ENCODE peak calls at places on chromosomes 16 and 17, in four cellular contexts. K is SK-N-SH, O is GM12878, A is K562. I is an unnamed sample.

GRCh38 chr17:56125830-56126819 is 27.1 kb upstream of the ANKFN1 start:
- DNase-seq in K (peak; percentile 18), O (no peak), A (no peak), I (peak; percentile 27)

GRCh38 chr17:65531508-65532431 is 29.7 kb downstream of the AXIN2 start:
- DNase-seq in K (peak; percentile 93), O (no peak), A (no peak), I (no peak)

GRCh38 chr16:24999856-25000447 is 15.2 kb downstream of the ARHGAP17 start:
- DNase-seq in K (no peak), O (no peak), A (no peak), I (peak; percentile 89)

GRCh38 chr16:69286941-69287713 is 24.0 kb upstream of the VPS4A start:
- DNase-seq in K (peak; percentile 39), O (peak; percentile 5), A (peak; percentile 34), I (peak; percentile 62)

GRCh38 chr16:67311607-67312449 is 14.7 kb downstream of the KCTD19 start:
- DNase-seq in K (peak; percentile 21), O (peak; percentile 93), A (peak; percentile 17), I (peak; percentile 28)

GRCh38 chr16:56549744-56550385 is 15.0 kb upstream of the MT4 start:
- DNase-seq in K (no peak), O (no peak), A (no peak), I (no peak)

GRCh38 chr16:11677451-11677951 is 9.2 kb downstream of the SNN start:
- DNase-seq in K (no peak), O (no peak), A (no peak), I (no peak)

GRCh38 chr17:76270770-76271668 is 5.9 kb downstream of the UBALD2 start:
- DNase-seq in K (peak; percentile 40), O (no peak), A (no peak), I (no peak)

GRCh38 chr16:31467858-31468257 is 4.1 kb upstream of the TGFB1I1 start:
- DNase-seq in K (no peak), O (no peak), A (no peak), I (no peak)

DNA sequence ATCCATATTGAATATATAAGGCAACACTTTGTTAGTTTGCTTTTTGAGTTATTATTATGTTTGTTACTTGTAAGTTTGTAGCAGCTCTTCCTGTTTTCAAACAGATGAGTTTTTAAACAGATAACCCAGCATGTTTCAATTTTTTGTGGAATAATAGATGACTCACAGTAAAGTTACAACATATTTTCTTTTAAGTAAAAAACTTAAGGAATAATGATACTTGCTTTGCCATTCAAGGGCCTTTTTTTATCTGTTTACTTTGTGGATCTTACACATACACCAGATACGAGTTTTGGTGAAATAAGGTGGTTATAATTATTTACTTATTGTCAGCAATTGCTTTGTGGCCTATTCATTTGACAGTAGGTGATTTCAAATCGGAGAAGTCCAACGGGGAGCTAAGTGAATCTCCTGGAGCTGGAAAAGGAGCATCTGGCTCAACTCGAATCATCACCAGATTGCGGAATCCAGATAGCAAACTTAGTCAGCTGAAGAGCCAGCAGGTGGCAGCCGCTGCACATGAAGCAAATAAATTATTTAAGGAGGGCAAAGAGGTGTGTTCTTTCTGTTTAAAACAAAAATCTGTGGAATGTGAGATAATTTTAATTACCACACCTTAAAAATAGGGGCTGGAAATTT is 66.3 kb downstream of the BPTF start:
- DNase-seq in K (peak; percentile 67), O (no peak), A (no peak), I (no peak)
- TF ChIP-seq JUND in K (peak; percentile 3), O (no peak), A (no peak), I (no peak)

GRCh38 chr17:81221371-81221841 is 1.4 kb downstream of the CEP131 start:
- DNase-seq in K (no peak), O (no peak), A (no peak), I (no peak)

GRCh38 chr17:81219476-81220180 is 3.1 kb downstream of the CEP131 start:
- DNase-seq in K (no peak), O (no peak), A (no peak), I (no peak)

GRCh38 chr17:81217531-81217930 is 5.2 kb downstream of the CEP131 start:
- DNase-seq in K (no peak), O (no peak), A (no peak), I (no peak)

GRCh38 chr17:81218991-81219390 is 3.8 kb downstream of the CEP131 start:
- DNase-seq in K (no peak), O (no peak), A (no peak), I (no peak)

DNA sequence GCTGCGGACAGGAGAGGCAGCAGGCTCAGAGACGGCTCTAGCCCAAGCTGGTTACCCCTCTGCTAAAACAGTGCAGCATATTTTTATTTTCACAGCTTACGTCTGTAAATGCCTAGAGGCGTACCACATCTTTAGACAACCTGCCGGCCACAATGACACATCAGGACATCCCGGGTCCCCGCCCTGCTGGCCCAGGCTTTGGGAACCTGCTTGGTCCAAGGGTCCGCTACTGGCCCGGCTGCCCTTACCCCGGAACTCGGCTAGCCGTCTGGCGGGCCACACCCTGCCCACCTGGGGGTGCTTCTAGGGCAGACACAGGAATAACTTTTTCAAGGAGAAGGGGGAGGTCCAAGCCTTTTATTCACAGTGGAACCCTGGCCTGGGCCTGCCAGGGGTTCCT is 4.3 kb downstream of the CEP131 start:
- DNase-seq in K (no peak), O (no peak), A (no peak), I (no peak)
- TF ChIP-seq FOXM1 in K (no peak), O (no peak), A (no peak), I (no peak)

GRCh38 chr17:44557653-44558285 is 485 bp downstream of the FZD2 start:
- DNase-seq in K (peak; percentile 79), O (no peak), A (no peak), I (no peak)
- TF ChIP-seq JUND in K (no peak), O (no peak), A (no peak), I (no peak)

DNA sequence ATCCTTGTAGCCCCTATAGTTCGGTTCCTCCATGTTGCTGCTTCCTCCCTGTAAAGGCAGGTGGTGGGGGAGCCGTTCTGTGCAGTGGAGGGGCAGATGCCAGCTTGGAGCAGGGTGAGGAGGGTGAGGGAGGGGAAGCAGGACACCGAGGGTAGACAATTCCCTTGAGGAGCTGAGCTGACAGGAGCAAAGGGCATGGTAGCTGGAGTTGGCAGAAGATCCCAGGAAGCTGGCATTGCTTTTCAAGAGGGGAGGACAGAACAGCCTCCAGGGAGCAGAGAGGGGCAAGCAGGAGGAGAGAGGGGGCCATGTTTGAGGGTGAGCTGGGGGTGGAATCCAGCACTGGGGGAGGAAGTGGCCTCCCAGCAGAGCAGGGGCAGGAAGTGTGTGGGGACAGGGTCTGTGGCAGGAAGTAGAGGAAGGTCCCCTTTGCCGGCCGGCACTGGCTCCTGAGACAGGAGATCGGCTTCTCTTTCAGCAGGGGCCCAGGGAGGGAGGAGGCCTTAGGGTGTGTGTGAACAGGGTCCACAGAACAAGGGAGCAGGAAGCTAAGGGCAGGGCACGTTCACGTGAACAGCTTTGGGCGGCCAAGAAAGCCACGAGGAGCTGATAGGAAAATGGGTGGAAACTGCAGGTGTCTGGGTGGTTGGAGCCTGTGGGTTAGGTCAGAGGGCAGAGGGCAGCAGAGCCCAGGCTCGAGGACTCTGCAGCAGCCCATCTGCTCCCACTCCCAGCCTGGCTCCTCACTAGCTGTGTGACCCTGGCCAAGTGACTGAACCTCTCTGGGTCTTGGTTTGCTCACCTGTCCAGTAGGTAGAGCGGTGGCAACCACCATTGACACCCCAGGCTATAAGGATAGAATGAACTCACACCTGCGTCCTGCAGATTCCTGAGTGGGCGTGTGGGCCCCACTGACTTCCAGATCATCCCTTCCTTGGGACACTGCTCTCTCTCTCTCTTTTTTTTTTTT is 17.5 kb upstream of the SPNS2 start:
- DNase-seq in K (no peak), O (no peak), A (no peak), I (no peak)
- TF ChIP-seq FOXM1 in K (no peak), O (no peak), A (no peak), I (no peak)

GRCh38 chr17:29390856-29391631 is 881 bp downstream of the TAOK1 start:
- DNase-seq in K (peak; percentile 52), O (no peak), A (peak; percentile 37), I (peak; percentile 46)

GRCh38 chr17:29389994-29390855 is at the start of gene TAOK1:
- DNase-seq in K (peak; percentile 99), O (peak; percentile 88), A (peak; percentile 97), I (peak; percentile 95)

GRCh38 chr17:29388937-29389336 is 1.2 kb upstream of the TAOK1 start:
- DNase-seq in K (no peak), O (no peak), A (no peak), I (no peak)

GRCh38 chr17:29394761-29395160 is 4.6 kb downstream of the TAOK1 start:
- DNase-seq in K (no peak), O (no peak), A (no peak), I (no peak)

DNA sequence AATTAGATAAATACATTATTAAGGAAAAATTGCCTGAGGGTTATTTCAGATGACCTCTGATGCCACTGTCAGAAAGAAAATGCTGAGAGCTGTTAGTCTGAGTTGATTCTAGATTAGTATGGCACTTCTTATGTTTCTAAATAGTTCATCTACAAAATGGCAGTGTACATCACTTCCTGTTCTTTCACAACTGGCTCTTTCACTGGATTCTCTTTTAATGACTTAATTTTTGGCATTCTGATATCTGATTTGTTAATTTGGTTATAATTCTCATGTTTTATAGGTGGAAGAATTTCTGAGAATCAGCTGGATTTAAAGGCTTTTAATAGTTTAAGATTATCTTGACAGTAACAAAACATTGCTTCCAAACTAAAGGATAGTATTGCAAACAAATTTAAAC is 3.3 kb downstream of the TAOK1 start:
- DNase-seq in K (no peak), O (no peak), A (no peak), I (no peak)
- TF ChIP-seq JUND in K (no peak), O (no peak), A (no peak), I (no peak)

DNA sequence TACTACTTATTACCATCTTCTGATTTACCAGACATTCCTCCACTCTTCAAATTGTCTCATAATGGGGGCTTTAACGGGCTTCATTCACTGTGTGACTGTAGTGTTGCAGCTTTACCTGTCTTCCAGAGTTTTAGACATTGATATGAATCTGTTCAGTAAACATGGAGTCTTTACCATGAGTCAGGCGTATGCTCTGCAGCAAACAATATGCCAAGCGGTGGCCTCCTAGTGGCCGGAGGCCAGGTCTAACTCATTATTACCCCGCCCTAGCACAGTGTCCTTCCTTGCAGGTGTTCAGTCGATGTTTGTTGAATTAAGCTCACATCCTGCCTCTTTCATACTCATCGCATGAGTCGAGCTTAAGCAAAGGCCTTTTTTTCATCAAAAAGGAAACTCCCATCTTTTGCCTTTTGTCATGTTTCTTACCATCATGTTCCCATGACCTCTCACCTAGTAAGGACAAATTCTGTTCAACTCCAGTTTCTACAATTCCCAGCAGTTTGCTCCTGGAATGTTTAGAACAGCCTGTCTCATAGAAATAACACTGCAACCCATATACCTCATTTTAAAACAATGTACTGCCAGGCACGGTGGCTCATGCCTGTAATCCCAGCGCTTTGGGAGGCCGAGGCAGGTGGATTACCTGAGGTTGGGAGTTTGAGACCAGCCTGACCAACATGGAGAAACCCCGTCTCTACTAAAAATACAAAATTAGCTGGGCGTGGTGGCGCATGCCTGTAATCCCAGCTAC is 39.4 kb downstream of the TUBD1 start:
- DNase-seq in K (peak; percentile 44), O (no peak), A (peak; percentile 68), I (peak; percentile 99)
- TF ChIP-seq FOXM1 in K (no peak), O (no peak), A (no peak), I (no peak)

DNA sequence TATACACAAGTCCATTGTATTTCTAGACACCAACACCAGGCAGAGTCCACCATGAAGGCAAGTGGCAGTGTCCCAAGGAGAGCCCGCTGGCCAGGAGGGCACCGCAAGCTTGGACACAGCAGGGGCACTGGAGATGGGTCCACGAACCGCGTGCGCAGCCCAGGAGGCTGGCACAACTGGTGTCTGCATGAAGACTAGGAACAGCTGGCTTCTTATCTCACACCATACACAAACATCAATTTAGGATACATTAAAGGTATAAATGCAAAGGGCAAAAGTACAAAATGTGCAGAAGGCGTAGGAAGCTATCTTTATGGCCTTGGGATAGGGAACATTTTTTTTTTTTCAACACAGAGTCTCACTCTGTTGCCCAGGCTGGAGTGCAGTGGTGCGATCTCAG is 52.4 kb downstream of the ANKRD11 start:
- DNase-seq in K (peak; percentile 52), O (no peak), A (no peak), I (no peak)
- TF ChIP-seq JUND in K (no peak), O (no peak), A (no peak), I (no peak)

GRCh38 chr16:1707193-1707790 is 1.3 kb downstream of the MAPK8IP3 start:
- DNase-seq in K (peak; percentile 54), O (no peak), A (no peak), I (peak; percentile 41)
- TF ChIP-seq FOXM1 in K (no peak), O (no peak), A (no peak), I (no peak)

I was measured in HepG2.